ENCODE peak calls at places on chromosome 9, in eight cellular contexts. One of them, this sample, is unnamed.

GRCh38 chr9:13142776-13143175 is 136.7 kb downstream of the MPDZ start:
- DNase-seq in kidney epithelial cell: no peak
- DNase-seq in neuronal stem cell: no peak
- DNase-seq in posterior vena cava: no peak
- DNase-seq in left lung: no peak
- DNase-seq in nephron progenitor cell: no peak
- DNase-seq in effector CD8-positive, alpha-beta T cell: no peak
- DNase-seq in mucosa of gallbladder: no peak
- DNase-seq in this sample: no peak

GRCh38 chr9:137974746-137975526 is 97.4 kb downstream of the CACNA1B start:
- DNase-seq in kidney epithelial cell: no peak
- DNase-seq in neuronal stem cell: no peak
- DNase-seq in posterior vena cava: peak; percentile 46
- DNase-seq in left lung: no peak
- DNase-seq in nephron progenitor cell: no peak
- DNase-seq in effector CD8-positive, alpha-beta T cell: no peak
- DNase-seq in mucosa of gallbladder: no peak
- DNase-seq in this sample: no peak

GRCh38 chr9:113168809-113169208 is 18.0 kb downstream of the SLC31A2 start:
- DNase-seq in kidney epithelial cell: no peak
- DNase-seq in neuronal stem cell: no peak
- DNase-seq in posterior vena cava: no peak
- DNase-seq in left lung: no peak
- DNase-seq in nephron progenitor cell: no peak
- DNase-seq in effector CD8-positive, alpha-beta T cell: no peak
- DNase-seq in mucosa of gallbladder: no peak
- DNase-seq in this sample: no peak

GRCh38 chr9:68844623-68845612 is 139.9 kb downstream of the PIP5K1B start:
- DNase-seq in kidney epithelial cell: no peak
- DNase-seq in neuronal stem cell: no peak
- DNase-seq in posterior vena cava: no peak
- DNase-seq in left lung: no peak
- DNase-seq in nephron progenitor cell: peak; percentile 57
- DNase-seq in effector CD8-positive, alpha-beta T cell: no peak
- DNase-seq in mucosa of gallbladder: peak; percentile 38
- DNase-seq in this sample: no peak

GRCh38 chr9:119967867-119968535 is 598.8 kb upstream of the BRINP1 start:
- DNase-seq in kidney epithelial cell: no peak
- DNase-seq in neuronal stem cell: no peak
- DNase-seq in posterior vena cava: no peak
- DNase-seq in left lung: no peak
- DNase-seq in nephron progenitor cell: no peak
- DNase-seq in effector CD8-positive, alpha-beta T cell: no peak
- DNase-seq in mucosa of gallbladder: no peak
- DNase-seq in this sample: no peak

GRCh38 chr9:27162045-27162444 is 53.0 kb downstream of the TEK start:
- DNase-seq in kidney epithelial cell: no peak
- DNase-seq in neuronal stem cell: no peak
- DNase-seq in posterior vena cava: no peak
- DNase-seq in left lung: no peak
- DNase-seq in nephron progenitor cell: no peak
- DNase-seq in effector CD8-positive, alpha-beta T cell: no peak
- DNase-seq in mucosa of gallbladder: no peak
- DNase-seq in this sample: no peak

GRCh38 chr9:35907732-35908483 is 1.4 kb upstream of the SPAAR start:
- DNase-seq in kidney epithelial cell: peak; percentile 79
- DNase-seq in neuronal stem cell: peak; percentile 50
- DNase-seq in posterior vena cava: peak; percentile 89
- DNase-seq in left lung: peak; percentile 67
- DNase-seq in nephron progenitor cell: no peak
- DNase-seq in effector CD8-positive, alpha-beta T cell: no peak
- DNase-seq in mucosa of gallbladder: peak; percentile 54
- DNase-seq in this sample: no peak

GRCh38 chr9:101601904-101602765 is 7.4 kb upstream of the PPP3R2 start:
- DNase-seq in kidney epithelial cell: peak; percentile 14
- DNase-seq in neuronal stem cell: peak; percentile 53
- DNase-seq in posterior vena cava: no peak
- DNase-seq in left lung: no peak
- DNase-seq in nephron progenitor cell: peak; percentile 24
- DNase-seq in effector CD8-positive, alpha-beta T cell: no peak
- DNase-seq in mucosa of gallbladder: peak; percentile 22
- DNase-seq in this sample: no peak

GRCh38 chr9:75715360-75715759 is 175.1 kb upstream of the PCSK5 start:
- DNase-seq in kidney epithelial cell: no peak
- DNase-seq in neuronal stem cell: no peak
- DNase-seq in posterior vena cava: no peak
- DNase-seq in left lung: no peak
- DNase-seq in nephron progenitor cell: no peak
- DNase-seq in effector CD8-positive, alpha-beta T cell: no peak
- DNase-seq in mucosa of gallbladder: no peak
- DNase-seq in this sample: no peak

This sample was measured in T-helper 17 cell.